ENCODE peak calls at places on chromosomes 7 and 10, in six cellular contexts. N is IMR-90, F is AG10803, G is fibroblast of lung, K is WERI-Rb-1, U is tibial nerve. R is an unnamed sample.

GRCh38 chr7:22256702-22257101 is 100.3 kb downstream of the RAPGEF5 start:
- DNase-seq in U (no peak), K (no peak), G (no peak), N (no peak), F (no peak), R (no peak)

GRCh38 chr7:155951554-155952158 is 139.4 kb upstream of the SHH start:
- DNase-seq in N (peak), U (no peak), G (peak), K (no peak), F (no peak), R (no peak)

GRCh38 chr7:122140918-122141317 is 3.1 kb downstream of the AASS start:
- DNase-seq in F (no peak), U (no peak), N (no peak), K (no peak), G (no peak), R (no peak)

GRCh38 chr10:91596821-91597396 is 36.0 kb downstream of the PPP1R3C start:
- DNase-seq in K (no peak), U (no peak), F (peak), G (peak), N (peak), R (no peak)

GRCh38 chr7:1368682-1369571 is 90.3 kb downstream of the MICALL2 start:
- DNase-seq in G (no peak), N (no peak), F (no peak), U (no peak), K (peak), R (no peak)

GRCh38 chr7:38482521-38482920 is 148.7 kb downstream of the AMPH start:
- DNase-seq in F (no peak), G (no peak), K (no peak), N (no peak), U (no peak), R (no peak)

GRCh38 chr7:138752568-138753518 is 45.0 kb upstream of the TMEM213 start:
- DNase-seq in F (no peak), N (peak), U (no peak), G (peak), K (no peak), R (no peak)

GRCh38 chr10:131207584-131208532 is 103.7 kb downstream of the TCERG1L start:
- DNase-seq in N (no peak), U (no peak), G (no peak), K (no peak), F (no peak), R (peak)

GRCh38 chr7:99478464-99479440 is 6.1 kb downstream of the ZNF789 start:
- DNase-seq in N (no peak), U (no peak), F (peak), G (no peak), K (no peak), R (no peak)

GRCh38 chr10:110502851-110503301 is 5.2 kb downstream of the DUSP5 start:
- DNase-seq in G (peak), N (peak), U (no peak), K (no peak), F (peak), R (no peak)

GRCh38 chr7:45076946-45077345 is 11.8 kb downstream of the NACAD start:
- DNase-seq in G (no peak), U (no peak), K (no peak), F (no peak), N (no peak), R (no peak)

GRCh38 chr10:63265646-63266207 is 132.6 kb downstream of the NRBF2 start:
- DNase-seq in K (no peak), U (no peak), F (no peak), N (no peak), G (no peak), R (no peak)

GRCh38 chr10:86055928-86056327 is 310.7 kb downstream of the GRID1 start:
- DNase-seq in N (no peak), F (no peak), U (no peak), G (no peak), K (no peak), R (no peak)

GRCh38 chr7:34430456-34430855 is 227.6 kb upstream of the NPSR1 start:
- DNase-seq in G (peak), N (peak), F (peak), U (no peak), K (peak), R (no peak)

GRCh38 chr10:3665316-3665908 is 119.6 kb downstream of the KLF6 start:
- DNase-seq in U (no peak), G (no peak), N (no peak), K (no peak), F (no peak), R (no peak)

GRCh38 chr7:100894860-100895700 is 608 bp downstream of the ACHE start:
- DNase-seq in N (no peak), F (no peak), U (no peak), G (no peak), K (peak), R (no peak)

GRCh38 chr7:53218730-53219504 is 183.5 kb downstream of the POM121L12 start:
- DNase-seq in G (no peak), U (no peak), F (no peak), N (no peak), K (no peak), R (no peak)

GRCh38 chr10:17685227-17685840 is 41.4 kb downstream of the STAM start:
- DNase-seq in U (no peak), G (no peak), K (no peak), N (no peak), F (no peak), R (no peak)

GRCh38 chr7:108037748-108038147 is 34.8 kb upstream of the LAMB1 start:
- DNase-seq in U (no peak), K (no peak), G (no peak), F (no peak), N (no peak), R (no peak)

GRCh38 chr10:69994262-69994661 is 58.4 kb upstream of the MACROH2A2 start:
- DNase-seq in N (peak), G (peak), U (no peak), K (peak), F (peak), R (no peak)

GRCh38 chr7:2982401-2982800 is 61.3 kb downstream of the CARD11 start:
- DNase-seq in F (no peak), N (no peak), G (no peak), K (no peak), U (no peak), R (no peak)

GRCh38 chr7:778968-779451 is 51.9 kb upstream of the PRKAR1B start:
- DNase-seq in N (no peak), K (no peak), U (no peak), G (no peak), F (no peak), R (no peak)

GRCh38 chr10:37937864-37938263 is 38.6 kb downstream of the ZNF25 start:
- DNase-seq in K (no peak), N (no peak), F (no peak), U (no peak), G (no peak), R (no peak)

GRCh38 chr7:105480931-105481330 is 41.1 kb downstream of the PUS7 start:
- DNase-seq in F (peak), G (peak), U (no peak), K (no peak), N (peak), R (no peak)

GRCh38 chr7:106617860-106618259 is 43.1 kb downstream of the CCDC71L start:
- DNase-seq in U (no peak), G (no peak), K (no peak), N (peak), F (no peak), R (no peak)

GRCh38 chr7:142355328-142355727 is 97.5 kb upstream of the PRSS58 start:
- DNase-seq in K (no peak), U (no peak), N (peak), F (peak), G (peak), R (no peak)

GRCh38 chr10:3635697-3636096 is 149.3 kb downstream of the KLF6 start:
- DNase-seq in N (no peak), G (no peak), K (no peak), F (no peak), U (no peak), R (no peak)

GRCh38 chr7:18996583-18996982 is 120.9 kb downstream of the TWIST1 start:
- DNase-seq in G (no peak), U (no peak), N (no peak), F (peak), K (no peak), R (no peak)

GRCh38 chr10:126839094-126839761 is 66.0 kb upstream of the DOCK1 start:
- DNase-seq in F (no peak), U (no peak), G (no peak), N (no peak), K (no peak), R (no peak)

GRCh38 chr7:113460067-113460466 is 341.7 kb upstream of the SMIM30 start:
- DNase-seq in G (no peak), U (no peak), F (no peak), N (no peak), K (no peak), R (no peak)

GRCh38 chr10:75936841-75937240 is 505.4 kb downstream of the LRMDA start:
- DNase-seq in G (no peak), U (no peak), N (no peak), K (no peak), F (no peak), R (no peak)

DNA sequence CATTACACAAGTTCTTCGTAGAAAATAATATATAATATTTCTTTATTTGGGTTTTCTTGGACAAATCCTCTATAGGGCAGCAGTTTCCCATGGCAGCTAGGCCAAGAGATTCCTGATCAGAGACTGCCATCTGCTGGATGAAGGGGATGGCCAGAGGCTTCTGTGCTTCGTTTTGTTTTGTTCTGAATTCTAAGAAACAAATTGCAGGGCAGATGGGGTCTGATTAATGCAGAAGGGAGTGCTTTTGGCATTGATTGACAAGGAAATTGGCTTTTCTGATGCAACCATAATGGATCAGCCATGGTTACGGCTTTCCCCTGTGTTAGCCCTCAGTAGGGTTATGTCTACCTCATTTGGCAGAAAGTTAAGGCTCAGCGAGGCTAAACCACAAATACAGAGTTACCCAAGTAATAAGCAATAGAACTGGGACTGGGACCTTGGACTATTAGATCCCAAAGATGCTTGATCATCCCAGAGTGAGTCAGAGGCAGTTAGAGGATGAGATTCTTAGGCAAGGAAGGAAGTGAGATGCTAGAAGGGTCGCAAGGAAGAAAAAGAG is 401.6 kb downstream of the TNS3 start:
- DNase-seq in K (peak), F (peak), N (peak), G (peak), U (peak), R (no peak)
- TF ChIP-seq CTCF in K (peak), F (peak), N (peak), G (peak), U (peak), R (peak)

DNA sequence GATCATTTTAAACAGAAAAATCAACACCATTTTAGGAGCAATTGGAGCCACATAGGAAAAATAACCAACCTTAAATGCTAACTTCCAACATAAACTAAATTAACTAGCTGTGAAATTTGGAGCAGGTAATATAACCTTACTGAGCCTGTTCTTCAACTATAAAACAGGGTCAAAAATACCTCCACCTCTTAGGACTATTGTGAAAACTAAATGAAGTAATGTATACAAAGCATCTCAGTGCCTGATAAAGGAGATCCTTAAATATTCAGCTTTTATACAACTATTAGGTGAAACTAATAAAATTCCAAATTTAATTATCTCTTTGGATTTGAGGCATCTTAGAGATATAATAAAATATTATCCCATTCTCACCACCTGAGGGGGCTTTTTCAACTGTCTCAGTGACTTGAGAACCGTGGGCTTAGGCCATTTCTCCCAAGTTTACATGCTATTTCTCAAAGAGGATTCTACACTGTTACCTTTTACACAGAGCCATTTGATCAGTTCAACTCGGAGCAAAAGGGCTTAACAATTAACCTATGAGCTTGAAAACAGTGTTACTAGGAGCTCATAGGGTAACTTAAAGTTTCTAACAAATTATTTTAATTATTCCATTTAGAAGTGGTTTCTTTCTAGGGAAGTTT is 165.0 kb upstream of the ASAH2 start:
- DNase-seq in K (no peak), N (peak), U (no peak), F (peak), G (no peak), R (no peak)
- H3K4me3 ChIP-seq in K (no peak), N (no peak), U (peak), F (peak), G (peak), R (no peak)

DNA sequence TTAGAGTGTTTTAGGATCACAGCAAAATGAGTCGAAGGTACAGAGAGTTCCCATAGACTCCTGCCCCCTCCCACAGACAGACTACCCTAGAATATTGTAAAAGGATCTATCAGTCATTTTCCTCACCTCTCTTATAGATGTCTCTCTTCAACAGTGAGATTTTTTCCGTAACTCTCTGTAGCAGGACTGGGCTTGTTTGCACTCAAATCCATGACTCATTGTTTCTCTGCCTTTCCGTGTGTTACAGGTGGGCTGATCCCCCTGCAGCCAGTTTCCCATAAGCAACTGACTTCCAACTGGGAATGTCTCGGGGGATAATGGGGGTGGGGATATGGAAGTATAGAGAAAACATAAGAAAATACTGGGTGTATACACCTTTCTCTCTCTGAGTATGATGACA is 921.0 kb downstream of the GATA3 start:
- DNase-seq in K (no peak), N (no peak), G (no peak), U (no peak), F (no peak), R (no peak)
- TF ChIP-seq CTCF in K (no peak), N (no peak), G (no peak), U (no peak), F (no peak), R (no peak)

GRCh38 chr7:27200761-27201230 is 905 bp upstream of the HOXA13 start:
- DNase-seq in G (no peak), N (no peak), F (no peak), K (no peak), U (no peak), R (no peak)
- H3K4me3 ChIP-seq in G (no peak), N (no peak), F (peak), K (peak), U (no peak), R (peak)

DNA sequence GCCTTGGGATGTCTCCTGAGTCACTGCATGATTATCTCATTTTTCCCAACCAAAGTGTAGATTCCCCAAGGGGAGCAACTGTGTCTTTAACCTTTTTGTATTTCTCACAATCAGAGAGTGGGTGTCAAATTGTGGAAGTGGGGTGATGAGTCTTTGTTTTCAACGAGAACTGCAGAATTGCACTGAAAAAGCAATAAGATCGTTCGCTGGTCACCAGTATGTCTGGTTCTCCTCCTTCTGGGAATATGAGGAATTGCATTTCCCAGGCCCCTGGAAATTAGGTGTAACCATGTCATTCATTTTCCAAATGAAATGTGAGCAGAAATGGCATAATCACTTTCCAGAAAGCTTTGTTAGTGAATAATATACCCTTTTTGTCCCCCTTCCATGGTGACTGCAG is 326.9 kb downstream of the GPAM start:
- DNase-seq in N (no peak), K (no peak), U (no peak), G (no peak), F (peak), R (no peak)
- TF ChIP-seq CTCF in N (no peak), K (peak), U (peak), G (no peak), F (peak), R (no peak)

GRCh38 chr10:124558901-124559321 is 97.3 kb downstream of the LHPP start:
- DNase-seq in G (no peak), K (no peak), N (peak), U (no peak), F (no peak), R (no peak)
- H3K4me3 ChIP-seq in G (no peak), K (no peak), N (no peak), U (no peak), F (no peak), R (no peak)

GRCh38 chr10:73623056-73623455 is 18.2 kb downstream of the MYOZ1 start:
- DNase-seq in G (no peak), N (no peak), F (no peak), K (no peak), U (no peak), R (no peak)

GRCh38 chr10:73625884-73626753 is 15.2 kb downstream of the MYOZ1 start:
- DNase-seq in U (peak), G (peak), F (peak), N (peak), K (peak), R (peak)

GRCh38 chr10:73627300-73627699 is 14.0 kb downstream of the MYOZ1 start:
- DNase-seq in U (no peak), K (no peak), N (no peak), F (no peak), G (no peak), R (no peak)

GRCh38 chr10:73628405-73628804 is 12.9 kb downstream of the MYOZ1 start:
- DNase-seq in G (no peak), U (no peak), K (no peak), N (no peak), F (no peak), R (no peak)

DNA sequence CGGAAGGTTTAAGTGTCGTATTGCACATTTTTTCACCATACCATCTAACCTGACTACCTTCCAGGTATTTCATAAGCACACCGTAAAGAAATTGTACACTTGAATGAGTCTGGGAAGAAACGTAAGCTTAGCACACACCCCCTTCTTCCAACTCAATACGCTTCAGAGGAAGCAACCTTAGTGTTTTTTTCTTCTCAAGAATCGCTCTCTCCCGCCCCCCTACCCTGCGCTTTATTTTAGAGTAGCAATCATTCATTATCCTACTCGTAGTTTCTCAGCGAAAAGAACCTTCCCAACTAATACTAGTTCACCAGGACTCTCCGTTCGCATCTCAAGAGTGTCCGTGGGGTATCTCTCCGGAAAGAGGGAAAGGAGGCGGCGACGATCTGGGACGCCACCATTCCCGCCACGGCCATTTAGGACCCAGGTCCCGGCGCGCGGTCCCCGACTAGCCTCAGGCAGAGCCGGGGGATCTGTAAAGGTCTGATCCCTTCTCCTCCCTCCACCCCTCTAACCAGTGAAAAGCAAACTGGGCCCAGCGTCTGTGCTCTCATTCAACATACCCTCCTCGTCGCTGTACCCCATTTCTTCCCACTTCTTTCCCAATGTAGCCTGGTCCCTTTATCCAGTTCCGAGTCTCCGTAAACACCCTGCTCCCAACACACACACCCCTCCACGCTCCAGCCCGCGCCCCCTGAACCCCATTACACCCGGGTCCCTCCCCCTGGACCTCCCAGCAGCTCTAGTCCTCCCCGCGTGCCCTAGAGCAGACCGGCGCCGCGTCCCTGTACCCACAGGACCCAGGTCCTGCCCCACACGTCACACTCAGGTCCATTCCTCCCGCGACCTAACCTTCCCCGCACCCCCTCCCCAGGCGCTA is 16.0 kb downstream of the MYOZ1 start:
- DNase-seq in U (no peak), F (peak), N (peak), K (peak), G (peak), R (no peak)
- TF ChIP-seq CTCF in U (no peak), F (no peak), N (no peak), K (no peak), G (no peak), R (no peak)